ENCODE peak calls at places on chromosome 19, in five cellular contexts. One of them, this sample, is unnamed.

GRCh38 chr19:33715462-33715861 is 81.2 kb upstream of the KCTD15 start:
- DNase-seq in Peyer's patch: no peak
- DNase-seq in A549: no peak
- DNase-seq in hepatocyte: no peak
- DNase-seq in uterus: no peak
- DNase-seq in this sample: no peak

GRCh38 chr19:21483589-21484170 is 21.7 kb upstream of the ZNF429 start:
- DNase-seq in Peyer's patch: peak
- DNase-seq in A549: no peak
- DNase-seq in hepatocyte: no peak
- DNase-seq in uterus: peak
- DNase-seq in this sample: no peak

GRCh38 chr19:41646589-41647204 is 19.8 kb upstream of the CEACAM4 start:
- DNase-seq in Peyer's patch: no peak
- DNase-seq in A549: peak
- DNase-seq in hepatocyte: no peak
- DNase-seq in uterus: no peak
- DNase-seq in this sample: no peak

GRCh38 chr19:19628499-19629134 is 597 bp upstream of the LPAR2 start:
- DNase-seq in Peyer's patch: peak
- DNase-seq in A549: no peak
- DNase-seq in hepatocyte: peak
- DNase-seq in uterus: no peak
- DNase-seq in this sample: peak

GRCh38 chr19:16078311-16078758 is 2.0 kb downstream of the TPM4 start:
- DNase-seq in Peyer's patch: peak
- DNase-seq in A549: no peak
- DNase-seq in hepatocyte: no peak
- DNase-seq in uterus: peak
- DNase-seq in this sample: no peak

GRCh38 chr19:15935167-15935702 is 906 bp upstream of the CYP4F11 start:
- DNase-seq in Peyer's patch: no peak
- DNase-seq in A549: peak
- DNase-seq in hepatocyte: no peak
- DNase-seq in uterus: no peak
- DNase-seq in this sample: peak

GRCh38 chr19:46670874-46671273 is 9.9 kb upstream of the DACT3 start:
- DNase-seq in Peyer's patch: no peak
- DNase-seq in A549: no peak
- DNase-seq in hepatocyte: no peak
- DNase-seq in uterus: no peak
- DNase-seq in this sample: no peak

GRCh38 chr19:36604656-36605100 is 435 bp upstream of the ZNF382 start:
- DNase-seq in Peyer's patch: peak
- DNase-seq in A549: no peak
- DNase-seq in hepatocyte: peak
- DNase-seq in uterus: peak
- DNase-seq in this sample: no peak

GRCh38 chr19:30752876-30753275 is 380.7 kb downstream of the ZNF536 start:
- DNase-seq in Peyer's patch: no peak
- DNase-seq in A549: no peak
- DNase-seq in hepatocyte: no peak
- DNase-seq in uterus: no peak
- DNase-seq in this sample: no peak

GRCh38 chr19:45767410-45767880 is 1.6 kb downstream of the SIX5 start:
- DNase-seq in Peyer's patch: no peak
- DNase-seq in A549: peak
- DNase-seq in hepatocyte: peak
- DNase-seq in uterus: peak
- DNase-seq in this sample: peak

GRCh38 chr19:58558066-58558622 is at the start of gene UBE2M:
- DNase-seq in Peyer's patch: peak
- DNase-seq in A549: no peak
- DNase-seq in hepatocyte: peak
- DNase-seq in uterus: peak
- DNase-seq in this sample: no peak

GRCh38 chr19:49833594-49833993 is 15.5 kb downstream of the MED25 start:
- DNase-seq in Peyer's patch: no peak
- DNase-seq in A549: no peak
- DNase-seq in hepatocyte: no peak
- DNase-seq in uterus: no peak
- DNase-seq in this sample: no peak

GRCh38 chr19:46144756-46145155 is 3.3 kb upstream of the IGFL2 start:
- DNase-seq in Peyer's patch: no peak
- DNase-seq in A549: no peak
- DNase-seq in hepatocyte: peak
- DNase-seq in uterus: no peak
- DNase-seq in this sample: no peak

GRCh38 chr19:53422551-53422950 is 9.2 kb upstream of the ZNF761 start:
- DNase-seq in Peyer's patch: no peak
- DNase-seq in A549: no peak
- DNase-seq in hepatocyte: no peak
- DNase-seq in uterus: no peak
- DNase-seq in this sample: no peak

GRCh38 chr19:49746206-49746958 is 16.7 kb downstream of the TSKS start:
- DNase-seq in Peyer's patch: no peak
- DNase-seq in A549: peak
- DNase-seq in hepatocyte: no peak
- DNase-seq in uterus: peak
- DNase-seq in this sample: peak

GRCh38 chr19:44875666-44876418 is 15.2 kb upstream of the TOMM40 start:
- DNase-seq in Peyer's patch: no peak
- DNase-seq in A549: no peak
- DNase-seq in hepatocyte: no peak
- DNase-seq in uterus: no peak
- DNase-seq in this sample: no peak

GRCh38 chr19:45099465-45100201 is 6.7 kb downstream of the PPP1R37 start:
- DNase-seq in Peyer's patch: no peak
- DNase-seq in A549: no peak
- DNase-seq in hepatocyte: peak
- DNase-seq in uterus: no peak
- DNase-seq in this sample: no peak

GRCh38 chr19:40210919-40211318 is 7.3 kb downstream of the TTC9B start:
- DNase-seq in Peyer's patch: no peak
- DNase-seq in A549: no peak
- DNase-seq in hepatocyte: no peak
- DNase-seq in uterus: no peak
- DNase-seq in this sample: no peak
- TF ChIP-seq CTCF in Peyer's patch: no peak
- TF ChIP-seq CTCF in A549: no peak
- TF ChIP-seq CTCF in hepatocyte: no peak
- TF ChIP-seq CTCF in uterus: no peak
- TF ChIP-seq CTCF in this sample: no peak

GRCh38 chr19:10246511-10246910 is 5.5 kb upstream of the MRPL4 start:
- DNase-seq in Peyer's patch: no peak
- DNase-seq in A549: no peak
- DNase-seq in hepatocyte: no peak
- DNase-seq in uterus: no peak
- DNase-seq in this sample: no peak
- H3K27ac ChIP-seq in Peyer's patch: no peak
- H3K27ac ChIP-seq in A549: no peak
- H3K27ac ChIP-seq in hepatocyte: no peak
- H3K27ac ChIP-seq in uterus: no peak
- H3K27ac ChIP-seq in this sample: no peak

GRCh38 chr19:48194041-48194871 is 23.8 kb downstream of the ZSWIM9 start:
- DNase-seq in Peyer's patch: no peak
- DNase-seq in A549: no peak
- DNase-seq in hepatocyte: no peak
- DNase-seq in uterus: no peak
- DNase-seq in this sample: no peak

GRCh38 chr19:48186541-48186991 is 16.1 kb downstream of the ZSWIM9 start:
- DNase-seq in Peyer's patch: no peak
- DNase-seq in A549: no peak
- DNase-seq in hepatocyte: no peak
- DNase-seq in uterus: no peak
- DNase-seq in this sample: no peak

GRCh38 chr19:48192750-48193149 is 22.3 kb downstream of the ZSWIM9 start:
- DNase-seq in Peyer's patch: no peak
- DNase-seq in A549: no peak
- DNase-seq in hepatocyte: no peak
- DNase-seq in uterus: no peak
- DNase-seq in this sample: no peak

GRCh38 chr19:48186015-48186414 is 15.5 kb downstream of the ZSWIM9 start:
- DNase-seq in Peyer's patch: no peak
- DNase-seq in A549: no peak
- DNase-seq in hepatocyte: no peak
- DNase-seq in uterus: no peak
- DNase-seq in this sample: no peak

GRCh38 chr19:48190288-48191284 is 20.1 kb downstream of the ZSWIM9 start:
- DNase-seq in Peyer's patch: peak
- DNase-seq in A549: no peak
- DNase-seq in hepatocyte: peak
- DNase-seq in uterus: no peak
- DNase-seq in this sample: peak
- TF ChIP-seq CTCF in Peyer's patch: no peak
- TF ChIP-seq CTCF in A549: no peak
- TF ChIP-seq CTCF in hepatocyte: peak
- TF ChIP-seq CTCF in uterus: no peak
- TF ChIP-seq CTCF in this sample: no peak

GRCh38 chr19:6362024-6362344 is 653 bp downstream of the CLPP start:
- DNase-seq in Peyer's patch: no peak
- DNase-seq in A549: no peak
- DNase-seq in hepatocyte: no peak
- DNase-seq in uterus: peak
- DNase-seq in this sample: peak
- H3K27ac ChIP-seq in Peyer's patch: peak
- H3K27ac ChIP-seq in A549: peak
- H3K27ac ChIP-seq in hepatocyte: peak
- H3K27ac ChIP-seq in uterus: peak
- H3K27ac ChIP-seq in this sample: peak

GRCh38 chr19:947090-947706 is 21.4 kb downstream of the ARID3A start:
- DNase-seq in Peyer's patch: peak
- DNase-seq in A549: no peak
- DNase-seq in hepatocyte: peak
- DNase-seq in uterus: no peak
- DNase-seq in this sample: no peak
- TF ChIP-seq CTCF in Peyer's patch: no peak
- TF ChIP-seq CTCF in A549: no peak
- TF ChIP-seq CTCF in hepatocyte: no peak
- TF ChIP-seq CTCF in uterus: no peak
- TF ChIP-seq CTCF in this sample: no peak